ENCODE peak calls at places on chromosomes 13 and 19, in seven cellular contexts. One of them, this sample, is unnamed.

GRCh38 chr13:76161143-76161542 is 525.0 kb downstream of the LMO7 start:
- DNase-seq in activated naive CD4-positive, alpha-beta T cell: no peak
- DNase-seq in SW480: no peak
- DNase-seq in nucleus accumbens: no peak
- DNase-seq in NCI-H1436: no peak
- DNase-seq in GF-D8: no peak
- DNase-seq in AG10803: no peak
- DNase-seq in this sample: peak

GRCh38 chr19:43780706-43781525 is at the start of gene KCNN4:
- DNase-seq in GF-D8: peak
- DNase-seq in activated naive CD4-positive, alpha-beta T cell: peak
- DNase-seq in nucleus accumbens: no peak
- DNase-seq in NCI-H1436: peak
- DNase-seq in SW480: peak
- DNase-seq in AG10803: peak
- DNase-seq in this sample: peak

GRCh38 chr19:494171-495046 is 1.9 kb upstream of the MADCAM1 start:
- DNase-seq in nucleus accumbens: no peak
- DNase-seq in SW480: no peak
- DNase-seq in activated naive CD4-positive, alpha-beta T cell: no peak
- DNase-seq in NCI-H1436: no peak
- DNase-seq in GF-D8: no peak
- DNase-seq in AG10803: no peak
- DNase-seq in this sample: no peak

GRCh38 chr19:18479964-18480723 is 41.7 kb downstream of the ELL start:
- DNase-seq in activated naive CD4-positive, alpha-beta T cell: no peak
- DNase-seq in GF-D8: no peak
- DNase-seq in nucleus accumbens: no peak
- DNase-seq in AG10803: peak
- DNase-seq in NCI-H1436: no peak
- DNase-seq in SW480: no peak
- DNase-seq in this sample: peak

GRCh38 chr19:8500158-8500557 is 2.3 kb downstream of the PRAM1 start:
- DNase-seq in GF-D8: peak
- DNase-seq in AG10803: no peak
- DNase-seq in nucleus accumbens: no peak
- DNase-seq in activated naive CD4-positive, alpha-beta T cell: no peak
- DNase-seq in SW480: no peak
- DNase-seq in NCI-H1436: no peak
- DNase-seq in this sample: no peak

GRCh38 chr19:23378948-23379347 is 16.3 kb downstream of the ZNF91 start:
- DNase-seq in GF-D8: no peak
- DNase-seq in activated naive CD4-positive, alpha-beta T cell: no peak
- DNase-seq in nucleus accumbens: no peak
- DNase-seq in NCI-H1436: no peak
- DNase-seq in SW480: no peak
- DNase-seq in AG10803: no peak
- DNase-seq in this sample: no peak

GRCh38 chr13:110334256-110334655 is 27.2 kb downstream of the COL4A2 start:
- DNase-seq in NCI-H1436: no peak
- DNase-seq in AG10803: peak
- DNase-seq in GF-D8: no peak
- DNase-seq in SW480: no peak
- DNase-seq in nucleus accumbens: no peak
- DNase-seq in activated naive CD4-positive, alpha-beta T cell: no peak
- DNase-seq in this sample: peak

GRCh38 chr13:90416519-90416918 is 931.0 kb upstream of the MIR17HG start:
- DNase-seq in NCI-H1436: no peak
- DNase-seq in nucleus accumbens: no peak
- DNase-seq in GF-D8: no peak
- DNase-seq in SW480: no peak
- DNase-seq in AG10803: peak
- DNase-seq in activated naive CD4-positive, alpha-beta T cell: no peak
- DNase-seq in this sample: peak

GRCh38 chr13:44013666-44014291 is 134.1 kb downstream of the LACC1 start:
- DNase-seq in SW480: peak
- DNase-seq in nucleus accumbens: peak
- DNase-seq in GF-D8: no peak
- DNase-seq in NCI-H1436: no peak
- DNase-seq in AG10803: peak
- DNase-seq in activated naive CD4-positive, alpha-beta T cell: no peak
- DNase-seq in this sample: peak

GRCh38 chr19:48333467-48334384 is 8.4 kb downstream of the EMP3 start:
- DNase-seq in GF-D8: peak
- DNase-seq in activated naive CD4-positive, alpha-beta T cell: peak
- DNase-seq in NCI-H1436: peak
- DNase-seq in AG10803: peak
- DNase-seq in nucleus accumbens: peak
- DNase-seq in SW480: peak
- DNase-seq in this sample: peak

GRCh38 chr13:105037064-105037463 is 1498.4 kb downstream of the EFNB2 start:
- DNase-seq in AG10803: no peak
- DNase-seq in GF-D8: no peak
- DNase-seq in nucleus accumbens: no peak
- DNase-seq in SW480: no peak
- DNase-seq in activated naive CD4-positive, alpha-beta T cell: no peak
- DNase-seq in NCI-H1436: no peak
- DNase-seq in this sample: peak

GRCh38 chr19:13121551-13122274 is 3.6 kb downstream of the NACC1 start:
- DNase-seq in activated naive CD4-positive, alpha-beta T cell: no peak
- DNase-seq in nucleus accumbens: no peak
- DNase-seq in NCI-H1436: no peak
- DNase-seq in AG10803: no peak
- DNase-seq in GF-D8: no peak
- DNase-seq in SW480: no peak
- DNase-seq in this sample: peak

GRCh38 chr13:82076421-82076820 is 1735.5 kb upstream of the SPRY2 start:
- DNase-seq in GF-D8: no peak
- DNase-seq in NCI-H1436: peak
- DNase-seq in AG10803: no peak
- DNase-seq in activated naive CD4-positive, alpha-beta T cell: no peak
- DNase-seq in nucleus accumbens: no peak
- DNase-seq in SW480: no peak
- DNase-seq in this sample: no peak

GRCh38 chr19:19257137-19257536 is 16.0 kb downstream of the TM6SF2 start:
- DNase-seq in activated naive CD4-positive, alpha-beta T cell: no peak
- DNase-seq in AG10803: no peak
- DNase-seq in nucleus accumbens: no peak
- DNase-seq in SW480: no peak
- DNase-seq in NCI-H1436: no peak
- DNase-seq in GF-D8: no peak
- DNase-seq in this sample: no peak

GRCh38 chr19:10143700-10144099 is 24.0 kb upstream of the EIF3G start:
- DNase-seq in activated naive CD4-positive, alpha-beta T cell: no peak
- DNase-seq in AG10803: no peak
- DNase-seq in GF-D8: no peak
- DNase-seq in NCI-H1436: no peak
- DNase-seq in nucleus accumbens: no peak
- DNase-seq in SW480: no peak
- DNase-seq in this sample: no peak

GRCh38 chr13:28448959-28449358 is 46.0 kb downstream of the FLT1 start:
- DNase-seq in nucleus accumbens: no peak
- DNase-seq in GF-D8: no peak
- DNase-seq in activated naive CD4-positive, alpha-beta T cell: no peak
- DNase-seq in SW480: no peak
- DNase-seq in AG10803: no peak
- DNase-seq in NCI-H1436: no peak
- DNase-seq in this sample: no peak

GRCh38 chr13:100890645-100891044 is 216.1 kb upstream of the TMTC4 start:
- DNase-seq in nucleus accumbens: no peak
- DNase-seq in AG10803: no peak
- DNase-seq in SW480: no peak
- DNase-seq in activated naive CD4-positive, alpha-beta T cell: no peak
- DNase-seq in GF-D8: no peak
- DNase-seq in NCI-H1436: no peak
- DNase-seq in this sample: no peak

GRCh38 chr19:58543826-58544590 is at the start of gene TRIM28:
- DNase-seq in activated naive CD4-positive, alpha-beta T cell: no peak
- DNase-seq in nucleus accumbens: no peak
- DNase-seq in AG10803: peak
- DNase-seq in NCI-H1436: no peak
- DNase-seq in SW480: peak
- DNase-seq in GF-D8: no peak
- DNase-seq in this sample: peak

GRCh38 chr13:70841240-70842061 is 733.2 kb upstream of the KLHL1 start:
- DNase-seq in nucleus accumbens: no peak
- DNase-seq in NCI-H1436: no peak
- DNase-seq in GF-D8: no peak
- DNase-seq in activated naive CD4-positive, alpha-beta T cell: no peak
- DNase-seq in AG10803: no peak
- DNase-seq in SW480: no peak
- DNase-seq in this sample: no peak

GRCh38 chr19:47549341-47549768 is 23.6 kb downstream of the ZNF541 start:
- DNase-seq in AG10803: no peak
- DNase-seq in SW480: peak
- DNase-seq in activated naive CD4-positive, alpha-beta T cell: no peak
- DNase-seq in nucleus accumbens: no peak
- DNase-seq in NCI-H1436: no peak
- DNase-seq in GF-D8: no peak
- DNase-seq in this sample: no peak

GRCh38 chr19:40612831-40613668 is 11.9 kb downstream of the LTBP4 start:
- DNase-seq in NCI-H1436: peak
- DNase-seq in activated naive CD4-positive, alpha-beta T cell: peak
- DNase-seq in nucleus accumbens: no peak
- DNase-seq in AG10803: no peak
- DNase-seq in SW480: no peak
- DNase-seq in GF-D8: no peak
- DNase-seq in this sample: no peak

GRCh38 chr19:13420780-13421179 is 85.5 kb downstream of the CACNA1A start:
- DNase-seq in NCI-H1436: no peak
- DNase-seq in nucleus accumbens: no peak
- DNase-seq in SW480: no peak
- DNase-seq in activated naive CD4-positive, alpha-beta T cell: no peak
- DNase-seq in GF-D8: no peak
- DNase-seq in AG10803: no peak
- DNase-seq in this sample: no peak

GRCh38 chr13:26991508-26992181 is 180.0 kb downstream of the USP12 start:
- DNase-seq in SW480: no peak
- DNase-seq in AG10803: no peak
- DNase-seq in GF-D8: no peak
- DNase-seq in NCI-H1436: no peak
- DNase-seq in activated naive CD4-positive, alpha-beta T cell: no peak
- DNase-seq in nucleus accumbens: peak
- DNase-seq in this sample: no peak

GRCh38 chr13:76029088-76029487 is 393.0 kb downstream of the LMO7 start:
- DNase-seq in activated naive CD4-positive, alpha-beta T cell: no peak
- DNase-seq in GF-D8: peak
- DNase-seq in NCI-H1436: no peak
- DNase-seq in nucleus accumbens: no peak
- DNase-seq in SW480: no peak
- DNase-seq in AG10803: no peak
- DNase-seq in this sample: no peak

GRCh38 chr13:111123221-111123620 is 8.1 kb downstream of the ARHGEF7 start:
- DNase-seq in nucleus accumbens: no peak
- DNase-seq in GF-D8: no peak
- DNase-seq in SW480: no peak
- DNase-seq in activated naive CD4-positive, alpha-beta T cell: no peak
- DNase-seq in NCI-H1436: no peak
- DNase-seq in AG10803: no peak
- DNase-seq in this sample: peak

GRCh38 chr19:7904074-7905020 is 670 bp downstream of the MAP2K7 start:
- DNase-seq in SW480: no peak
- DNase-seq in GF-D8: no peak
- DNase-seq in activated naive CD4-positive, alpha-beta T cell: peak
- DNase-seq in NCI-H1436: no peak
- DNase-seq in nucleus accumbens: no peak
- DNase-seq in AG10803: no peak
- DNase-seq in this sample: no peak

GRCh38 chr19:45202637-45203036 is 24.1 kb downstream of the BLOC1S3 start:
- DNase-seq in AG10803: no peak
- DNase-seq in GF-D8: no peak
- DNase-seq in nucleus accumbens: no peak
- DNase-seq in activated naive CD4-positive, alpha-beta T cell: no peak
- DNase-seq in SW480: no peak
- DNase-seq in NCI-H1436: no peak
- DNase-seq in this sample: no peak

GRCh38 chr13:101773062-101773461 is 320.6 kb downstream of the ITGBL1 start:
- DNase-seq in nucleus accumbens: no peak
- DNase-seq in GF-D8: no peak
- DNase-seq in NCI-H1436: no peak
- DNase-seq in AG10803: no peak
- DNase-seq in SW480: no peak
- DNase-seq in activated naive CD4-positive, alpha-beta T cell: no peak
- DNase-seq in this sample: peak

GRCh38 chr13:39777527-39778061 is 122.1 kb downstream of the COG6 start:
- DNase-seq in GF-D8: no peak
- DNase-seq in AG10803: peak
- DNase-seq in activated naive CD4-positive, alpha-beta T cell: no peak
- DNase-seq in NCI-H1436: no peak
- DNase-seq in nucleus accumbens: no peak
- DNase-seq in SW480: peak
- DNase-seq in this sample: peak

GRCh38 chr19:940591-941291 is 14.9 kb downstream of the ARID3A start:
- DNase-seq in GF-D8: peak
- DNase-seq in AG10803: no peak
- DNase-seq in activated naive CD4-positive, alpha-beta T cell: peak
- DNase-seq in SW480: peak
- DNase-seq in NCI-H1436: peak
- DNase-seq in nucleus accumbens: peak
- DNase-seq in this sample: peak

This sample was measured in myocyte.